ENCODE peak calls at places on chromosomes 5 and 9, in ten cellular contexts. E, N, J, O, B, C, M, L, Q and T are unnamed samples.

GRCh38 chr9:129483467-129484324 is 137.2 kb downstream of the C9orf50 start:
- DNase-seq in E (peak), Q (no peak), O (peak), C (peak), J (peak), N (peak), B (peak), M (no peak), L (peak), T (peak)

GRCh38 chr5:138942861-138943260 is 67.7 kb upstream of the LRRTM2 start:
- DNase-seq in J (no peak), O (no peak), C (no peak), M (no peak), L (no peak), Q (no peak), B (no peak), N (no peak), E (no peak), T (no peak)

GRCh38 chr9:105457560-105458294 is 9.9 kb downstream of the FSD1L start:
- DNase-seq in B (no peak), N (no peak), Q (no peak), E (no peak), C (no peak), L (peak), M (no peak), J (no peak), O (no peak), T (no peak)

GRCh38 chr9:89815903-89816573 is 211.2 kb downstream of the GADD45G start:
- DNase-seq in O (no peak), B (no peak), Q (no peak), N (no peak), C (no peak), M (no peak), L (no peak), E (peak), J (no peak), T (no peak)

GRCh38 chr9:134375011-134375390 is 48.7 kb downstream of the RXRA start:
- DNase-seq in E (no peak), C (no peak), B (no peak), L (no peak), N (no peak), O (no peak), M (no peak), J (no peak), Q (no peak), T (no peak)

GRCh38 chr9:134661791-134662142 is 20.2 kb downstream of the COL5A1 start:
- DNase-seq in Q (no peak), B (peak), J (no peak), N (no peak), O (no peak), C (peak), E (peak), L (no peak), M (no peak), T (peak)

GRCh38 chr5:112548246-112548982 is 129.3 kb upstream of the EPB41L4A start:
- DNase-seq in Q (no peak), O (no peak), M (no peak), L (peak), E (no peak), C (peak), J (no peak), N (no peak), B (no peak), T (no peak)

GRCh38 chr5:132098151-132098594 is 24.6 kb downstream of the CSF2 start:
- DNase-seq in J (no peak), O (no peak), L (peak), B (no peak), C (peak), Q (no peak), M (no peak), N (no peak), E (peak), T (no peak)

GRCh38 chr5:90528704-90529233 is 615 bp downstream of the LYSMD3 start:
- DNase-seq in J (peak), O (peak), M (no peak), B (no peak), L (peak), C (peak), N (no peak), Q (no peak), E (no peak), T (no peak)

GRCh38 chr5:171623551-171624097 is 162.0 kb upstream of the SMIM23 start:
- DNase-seq in B (no peak), N (no peak), M (peak), Q (no peak), E (peak), L (no peak), O (no peak), C (no peak), J (no peak), T (no peak)

GRCh38 chr9:132717326-132717945 is 47.2 kb downstream of the GTF3C4 start:
- DNase-seq in B (no peak), C (no peak), L (no peak), Q (no peak), N (no peak), M (no peak), J (no peak), O (no peak), E (peak), T (no peak)

GRCh38 chr5:5271606-5272321 is 131.6 kb downstream of the ADAMTS16 start:
- DNase-seq in B (peak), E (no peak), J (no peak), M (no peak), L (no peak), O (no peak), Q (no peak), N (no peak), C (no peak), T (no peak)

GRCh38 chr9:123983047-123983446 is 28.5 kb upstream of the LHX2 start:
- DNase-seq in C (no peak), J (no peak), N (no peak), E (no peak), M (no peak), Q (no peak), O (no peak), B (no peak), L (no peak), T (no peak)

GRCh38 chr5:128199104-128199503 is 115.5 kb downstream of the SLC12A2 start:
- DNase-seq in N (peak), C (peak), J (no peak), B (no peak), L (peak), M (no peak), O (no peak), Q (no peak), E (no peak), T (no peak)

GRCh38 chr5:107215581-107215980 is 455.2 kb downstream of the EFNA5 start:
- DNase-seq in O (no peak), N (no peak), M (no peak), B (no peak), J (no peak), E (no peak), L (peak), C (peak), Q (no peak), T (no peak)

DNA sequence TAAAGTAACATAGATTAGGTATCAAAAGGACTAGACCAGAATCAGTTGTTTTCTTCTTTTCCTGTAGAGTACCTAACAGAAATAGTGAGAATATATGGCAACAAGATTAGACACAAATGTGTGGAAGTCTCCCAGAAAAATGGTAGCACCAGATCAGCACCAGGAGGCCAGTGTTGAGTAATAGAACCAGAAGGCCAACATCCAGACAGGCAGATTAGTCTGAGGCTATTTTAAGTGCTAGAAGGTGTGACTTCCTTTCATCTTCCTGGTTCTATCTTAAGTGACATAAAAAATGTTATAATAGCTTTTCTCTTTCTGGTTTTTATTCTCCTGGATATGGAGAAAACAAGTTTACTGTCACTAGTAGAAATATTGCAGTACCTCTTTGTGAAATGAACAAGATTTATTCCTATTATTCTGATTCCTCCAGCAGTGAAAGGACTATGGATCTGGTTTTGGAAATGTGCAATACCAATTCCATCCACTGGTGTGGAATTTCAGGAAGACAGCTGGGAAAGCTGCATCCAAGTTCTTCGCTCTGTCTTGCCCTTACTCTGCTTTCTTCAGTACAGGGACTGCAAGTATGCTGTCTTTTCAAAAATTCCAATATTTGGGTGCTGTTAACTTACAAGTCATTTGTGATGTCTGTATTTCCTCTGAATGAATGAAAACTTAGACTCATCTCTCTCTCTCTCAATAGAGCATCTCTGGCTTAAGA is 39.1 kb downstream of the SHLD3 start:
- DNase-seq in Q (no peak), O (no peak), E (no peak), N (no peak), J (peak), C (peak), M (no peak), B (peak), L (peak), T (no peak)
- TF ChIP-seq CTCF in Q (no peak), O (no peak), E (no peak), N (no peak), J (peak), C (peak), M (peak), B (peak), L (peak), T (peak)

GRCh38 chr9:14400658-14400995 is 86.7 kb upstream of the NFIB start:
- DNase-seq in M (peak), C (peak), Q (no peak), J (peak), L (peak), N (peak), E (no peak), O (no peak), B (peak), T (no peak)
- TF ChIP-seq CTCF in M (peak), C (peak), Q (peak), J (peak), L (peak), N (no peak), E (peak), O (no peak), B (no peak), T (peak)

DNA sequence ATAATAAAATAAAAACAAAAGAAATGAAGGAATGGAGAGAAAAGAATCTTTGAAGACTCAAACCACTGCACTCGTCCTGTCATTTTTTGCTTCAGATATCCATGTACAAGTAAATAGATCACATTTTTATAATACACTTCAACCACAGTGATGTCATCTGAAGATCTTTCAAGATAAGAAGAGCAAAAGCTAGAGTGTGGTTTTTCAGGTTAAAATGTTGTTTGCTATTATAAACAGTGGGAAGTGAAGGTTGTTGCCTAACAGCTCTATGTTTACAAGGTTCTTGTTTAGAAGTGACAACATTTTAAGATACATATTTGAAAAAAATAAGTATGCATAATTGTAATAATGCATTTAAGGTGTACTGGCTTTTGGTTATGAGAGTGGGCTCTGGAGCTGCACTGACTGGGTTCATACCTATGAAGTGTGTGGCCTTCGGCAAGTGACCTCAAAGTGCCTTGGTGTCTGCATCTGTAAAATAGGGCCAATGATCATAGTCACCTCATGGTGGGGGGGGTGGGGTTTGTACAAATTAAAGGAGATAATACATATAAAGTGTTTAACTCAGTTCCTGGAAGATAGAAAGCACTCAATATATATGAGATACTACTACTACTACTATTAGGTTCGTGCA is 45.5 kb upstream of the IL7R start:
- DNase-seq in B (no peak), N (no peak), J (no peak), O (no peak), M (no peak), L (no peak), E (no peak), Q (no peak), C (peak), T (no peak)
- TF ChIP-seq CTCF in B (no peak), N (no peak), J (no peak), O (no peak), M (no peak), L (no peak), E (no peak), Q (no peak), C (no peak), T (no peak)

GRCh38 chr9:99855467-99856176 is 33.9 kb downstream of the NR4A3 start:
- DNase-seq in B (no peak), M (no peak), O (no peak), J (no peak), E (no peak), Q (no peak), L (no peak), N (no peak), C (no peak), T (no peak)
- TF ChIP-seq CTCF in B (no peak), M (no peak), O (peak), J (no peak), E (no peak), Q (no peak), L (no peak), N (no peak), C (no peak), T (no peak)

GRCh38 chr9:126448136-126448535 is 121.5 kb downstream of the MVB12B start:
- DNase-seq in Q (no peak), N (no peak), B (no peak), J (no peak), E (peak), M (no peak), L (no peak), O (no peak), C (no peak), T (no peak)
- TF ChIP-seq CTCF in Q (no peak), N (no peak), B (no peak), J (no peak), E (no peak), M (no peak), L (no peak), O (no peak), C (no peak), T (no peak)